ENCODE peak calls at places on chromosomes 11 and 22, in four cellular contexts. D is fibroblast of the aortic adventitia; G is CD4-positive, alpha-beta memory T cell; L is HCT116. V is an unnamed sample.

GRCh38 chr22:23539135-23539838 is 40.8 kb downstream of the IGLL1 start:
- DNase-seq in L (peak; percentile 81), D (peak; percentile 76), G (peak; percentile 67), V (peak; percentile 87)

GRCh38 chr11:28542556-28542955 is 434.4 kb downstream of the METTL15 start:
- DNase-seq in L (no peak), D (no peak), G (no peak), V (no peak)

GRCh38 chr11:77081976-77082836 is 15.4 kb downstream of the CAPN5 start:
- DNase-seq in D (no peak), G (no peak), L (no peak), V (no peak)

GRCh38 chr11:24762076-24762475 is 265.2 kb downstream of the LUZP2 start:
- DNase-seq in G (no peak), D (no peak), L (no peak), V (no peak)

GRCh38 chr22:19784396-19785175 is 24.0 kb downstream of the TBX1 start:
- DNase-seq in G (no peak), D (no peak), L (no peak), V (no peak)

GRCh38 chr22:31173386-31174145 is 13.6 kb downstream of the RNF185 start:
- DNase-seq in L (no peak), D (peak; percentile 81), G (no peak), V (peak; percentile 25)

GRCh38 chr11:34065505-34066203 is 14.1 kb downstream of the CAPRIN1 start:
- DNase-seq in L (no peak), G (no peak), D (peak; percentile 5), V (no peak)

GRCh38 chr11:14443642-14444041 is 56.0 kb downstream of the COPB1 start:
- DNase-seq in L (no peak), G (no peak), D (peak; percentile 64), V (no peak)

GRCh38 chr22:35476341-35476740 is 64.3 kb upstream of the RASD2 start:
- DNase-seq in D (no peak), G (no peak), L (no peak), V (no peak)

GRCh38 chr22:48772286-48772907 is 1055.3 kb downstream of the BRD1 start:
- DNase-seq in D (no peak), G (no peak), L (no peak), V (no peak)

GRCh38 chr22:31218565-31219262 is 6.6 kb downstream of the LIMK2 start:
- DNase-seq in G (no peak), L (no peak), D (no peak), V (peak; percentile 13)

GRCh38 chr11:118227865-118228785 is 3.3 kb upstream of the JAML start:
- DNase-seq in G (peak; percentile 60), D (no peak), L (no peak), V (peak; percentile 84)
- H3K4me3 ChIP-seq in G (no peak overlapping the region), D (no peak overlapping the region), L (no peak overlapping the region), V (no peak overlapping the region)

GRCh38 chr22:41288245-41288946 is 2.4 kb upstream of the RANGAP1 start:
- DNase-seq in G (no peak), D (peak; percentile 82), L (peak; percentile 74), V (no peak)
- H3K4me3 ChIP-seq in G (no peak overlapping the region), D (no peak overlapping the region), L (peak overlapping the region; percentile 49), V (no peak overlapping the region)

GRCh38 chr11:126317681-126318641 is 14.1 kb downstream of the DCPS start:
- DNase-seq in D (peak; percentile 90), G (no peak), L (no peak), V (peak; percentile 52)
- H3K4me3 ChIP-seq in D (peak overlapping the region; percentile 55), G (no peak overlapping the region), L (no peak overlapping the region), V (no peak overlapping the region)

DNA sequence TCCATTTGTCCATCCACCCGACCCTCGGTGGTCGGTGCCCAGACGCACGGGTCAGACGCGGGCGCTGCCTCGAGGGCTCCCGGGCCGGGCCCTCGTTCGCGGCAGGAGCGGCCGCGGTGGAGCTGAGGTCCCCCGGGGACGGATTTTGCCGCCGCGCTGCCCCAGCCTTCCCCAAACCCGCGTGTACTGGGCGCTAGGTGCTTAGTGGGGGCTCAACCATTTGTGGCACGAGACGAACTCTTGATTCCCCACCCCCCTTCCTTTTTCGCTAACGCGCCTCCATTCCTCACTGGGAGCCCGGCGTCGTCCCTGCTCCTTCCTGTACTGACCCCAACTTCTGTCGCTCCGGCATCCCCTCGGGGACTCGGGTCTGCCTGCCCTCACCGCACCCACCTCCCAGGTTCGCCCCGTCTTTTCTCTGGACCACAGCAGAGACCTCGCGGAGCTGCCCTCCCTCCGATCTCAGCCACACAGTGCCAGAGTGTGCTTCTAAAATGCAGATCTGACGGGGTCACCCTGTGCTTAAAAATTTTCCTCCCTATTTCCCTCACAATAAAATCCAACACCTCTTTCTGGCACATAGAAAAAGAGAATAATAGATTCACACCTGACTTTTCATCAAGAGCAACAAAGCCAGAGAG is 860 bp upstream of the CBX7 start:
- DNase-seq in D (no peak), G (no peak), L (no peak), V (no peak)
- H3K4me3 ChIP-seq in D (peak overlapping the region; percentile 64), G (peak overlapping the region; percentile 39), L (peak overlapping the region; percentile 41), V (peak overlapping the region; percentile 65)

GRCh38 chr11:31802609-31802989 is 8.5 kb downstream of the PAX6 start:
- DNase-seq in D (no peak), L (no peak), G (no peak), V (no peak)
- H3K4me3 ChIP-seq in D (no peak overlapping the region), L (no peak overlapping the region), G (no peak overlapping the region), V (no peak overlapping the region)

GRCh38 chr22:50684501-50684900 is 11.9 kb downstream of the SHANK3 start:
- DNase-seq in L (no peak), D (no peak), G (no peak), V (no peak)
- H3K4me3 ChIP-seq in L (no peak overlapping the region), D (no peak overlapping the region), G (no peak overlapping the region), V (no peak overlapping the region)

DNA sequence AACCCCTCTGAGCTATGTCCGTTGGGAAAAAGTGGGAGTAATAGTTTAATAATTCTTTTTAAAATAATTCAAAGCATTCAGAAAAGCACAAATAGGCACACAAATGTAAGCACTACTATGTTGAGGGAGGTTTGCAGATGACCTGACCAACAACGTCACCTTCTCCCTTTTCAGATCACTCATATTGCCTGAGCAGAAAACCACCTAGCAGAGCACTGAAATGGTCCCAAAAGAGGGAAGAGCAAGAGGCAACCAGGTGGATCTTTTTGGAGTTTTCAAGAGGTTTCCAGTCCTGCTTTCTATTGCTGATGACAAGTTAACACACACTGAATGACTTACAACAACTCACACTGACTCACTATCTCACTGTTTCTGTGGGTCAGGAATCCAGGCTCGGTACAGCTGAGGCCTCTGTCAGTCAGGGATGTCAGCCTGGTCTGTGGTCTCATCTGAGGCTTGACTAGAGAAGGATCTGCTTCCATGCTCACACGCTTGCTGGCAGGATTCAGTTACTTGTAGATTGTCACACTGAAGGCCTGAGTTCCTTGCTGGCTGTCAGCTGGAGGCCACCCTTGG is 4.3 kb upstream of the PGA3 start:
- DNase-seq in L (no peak), G (no peak), D (no peak), V (no peak)
- H3K4me3 ChIP-seq in L (no peak overlapping the region), G (no peak overlapping the region), D (no peak overlapping the region), V (no peak overlapping the region)

V was measured in GM12865.